ENCODE peak calls at places on chromosome X, in seven cellular contexts. I, X, R, C, G, H and O are unnamed samples.

GRCh38 chrX:30939928-30940327 is 50.9 kb upstream of the TAB3 start:
- DNase-seq in I (no peak), H (no peak), R (no peak), X (no peak), G (no peak), C (no peak), O (no peak)

GRCh38 chrX:37378399-37378798 is 29.2 kb downstream of the PRRG1 start:
- DNase-seq in G (no peak), H (no peak), I (no peak), X (no peak), C (no peak), R (no peak), O (no peak)

GRCh38 chrX:72123471-72124185 is 8.1 kb downstream of the RTL5 start:
- DNase-seq in X (no peak), H (peak), C (no peak), G (no peak), R (no peak), I (peak), O (no peak)

GRCh38 chrX:125846251-125846650 is 319.8 kb downstream of the DCAF12L2 start:
- DNase-seq in G (no peak), R (no peak), I (no peak), C (no peak), H (no peak), X (no peak), O (no peak)

GRCh38 chrX:3962511-3963350 is 249.3 kb upstream of the PRKX start:
- DNase-seq in H (no peak), G (no peak), I (peak), X (no peak), C (no peak), R (no peak), O (peak)

GRCh38 chrX:31228415-31228832 is 156.6 kb upstream of the FTHL17 start:
- DNase-seq in G (no peak), I (no peak), R (no peak), C (peak), X (no peak), H (peak), O (peak)

GRCh38 chrX:69222103-69223090 is 57.1 kb upstream of the PJA1 start:
- DNase-seq in G (peak), H (peak), R (peak), I (peak), C (peak), X (peak), O (peak)

GRCh38 chrX:20952180-20952579 is 422.0 kb upstream of the CNKSR2 start:
- DNase-seq in X (no peak), I (no peak), R (no peak), C (no peak), H (no peak), G (no peak), O (no peak)

GRCh38 chrX:19782419-19782818 is 105.0 kb downstream of the SH3KBP1 start:
- DNase-seq in H (no peak), I (no peak), X (no peak), G (no peak), R (no peak), C (no peak), O (no peak)

GRCh38 chrX:16240231-16240905 is 73.1 kb downstream of the MAGEB17 start:
- DNase-seq in H (no peak), X (no peak), G (no peak), R (no peak), I (no peak), C (no peak), O (no peak)

GRCh38 chrX:121336831-121337421 is 289.5 kb downstream of the GLUD2 start:
- DNase-seq in X (peak), I (no peak), G (no peak), H (no peak), C (no peak), R (no peak), O (no peak)

GRCh38 chrX:44937606-44938005 is 64.6 kb downstream of the KDM6A start:
- DNase-seq in R (no peak), X (no peak), I (no peak), G (no peak), H (no peak), C (no peak), O (no peak)